ENCODE peak calls at places on chromosomes 11 and 22, in five cellular contexts. Y is EH, C is caudate nucleus, F is smooth muscle cell of the brain vasculature, L is prostate gland. P is an unnamed sample.

GRCh38 chr22:25091449-25091848 is 108.2 kb upstream of the CRYBB3 start:
- DNase-seq in Y (no peak), C (no peak), F (no peak), L (no peak), P (no peak)

GRCh38 chr11:17600316-17601205 is 53.5 kb downstream of the OTOG start:
- DNase-seq in Y (no peak), C (no peak), F (no peak), L (no peak), P (no peak)

GRCh38 chr22:19730141-19730661 is 6.9 kb downstream of the GP1BB start:
- DNase-seq in Y (no peak), C (no peak), F (no peak), L (no peak), P (no peak)

GRCh38 chr22:40418366-40419201 is 48.2 kb downstream of the SGSM3 start:
- DNase-seq in Y (no peak), C (peak; percentile 62), F (no peak), L (no peak), P (no peak)

GRCh38 chr11:123700774-123701173 is 40.7 kb downstream of the ZNF202 start:
- DNase-seq in Y (no peak), C (no peak), F (no peak), L (no peak), P (no peak)

GRCh38 chr11:36498721-36499120 is 11.4 kb downstream of the TRAF6 start:
- DNase-seq in Y (no peak), C (no peak), F (no peak), L (no peak), P (no peak)

GRCh38 chr22:43478621-43479285 is 66.9 kb downstream of the MPPED1 start:
- DNase-seq in Y (no peak), C (no peak), F (no peak), L (no peak), P (no peak)

GRCh38 chr11:61369372-61370348 is 7.5 kb downstream of the TMEM138 start:
- DNase-seq in Y (no peak), C (no peak), F (peak; percentile 9), L (peak; percentile 81), P (no peak)